ENCODE peak calls at places on chromosomes 11 and 22, in eight cellular contexts. One of them, this sample, is unnamed.

GRCh38 chr11:35491231-35491871 is 34.1 kb downstream of the PAMR1 start:
- DNase-seq in esophagus squamous epithelium: no peak
- DNase-seq in colonic mucosa: no peak
- DNase-seq in neuronal stem cell: no peak
- DNase-seq in CD4-positive, alpha-beta memory T cell: no peak
- DNase-seq in WERI-Rb-1: no peak
- DNase-seq in GM23338: no peak
- DNase-seq in prostate gland: no peak
- DNase-seq in this sample: no peak

GRCh38 chr11:95296621-95297025 is 65.6 kb upstream of the SESN3 start:
- DNase-seq in esophagus squamous epithelium: no peak
- DNase-seq in colonic mucosa: no peak
- DNase-seq in neuronal stem cell: no peak
- DNase-seq in CD4-positive, alpha-beta memory T cell: no peak
- DNase-seq in WERI-Rb-1: no peak
- DNase-seq in GM23338: no peak
- DNase-seq in prostate gland: no peak
- DNase-seq in this sample: no peak

GRCh38 chr11:316031-316701 is 2.3 kb downstream of the IFITM1 start:
- DNase-seq in esophagus squamous epithelium: no peak
- DNase-seq in colonic mucosa: no peak
- DNase-seq in neuronal stem cell: no peak
- DNase-seq in CD4-positive, alpha-beta memory T cell: peak
- DNase-seq in WERI-Rb-1: no peak
- DNase-seq in GM23338: no peak
- DNase-seq in prostate gland: no peak
- DNase-seq in this sample: peak

GRCh38 chr11:15837901-15838489 is 518.4 kb downstream of the SOX6 start:
- DNase-seq in esophagus squamous epithelium: no peak
- DNase-seq in colonic mucosa: peak
- DNase-seq in neuronal stem cell: no peak
- DNase-seq in CD4-positive, alpha-beta memory T cell: no peak
- DNase-seq in WERI-Rb-1: no peak
- DNase-seq in GM23338: no peak
- DNase-seq in prostate gland: no peak
- DNase-seq in this sample: no peak

GRCh38 chr11:8206251-8207079 is 37.6 kb upstream of the RIC3 start:
- DNase-seq in esophagus squamous epithelium: no peak
- DNase-seq in colonic mucosa: peak
- DNase-seq in neuronal stem cell: no peak
- DNase-seq in CD4-positive, alpha-beta memory T cell: no peak
- DNase-seq in WERI-Rb-1: no peak
- DNase-seq in GM23338: peak
- DNase-seq in prostate gland: peak
- DNase-seq in this sample: peak

GRCh38 chr22:46774456-46775363 is 12.3 kb downstream of the TBC1D22A start:
- DNase-seq in esophagus squamous epithelium: no peak
- DNase-seq in colonic mucosa: no peak
- DNase-seq in neuronal stem cell: no peak
- DNase-seq in CD4-positive, alpha-beta memory T cell: peak
- DNase-seq in WERI-Rb-1: no peak
- DNase-seq in GM23338: no peak
- DNase-seq in prostate gland: no peak
- DNase-seq in this sample: no peak

GRCh38 chr11:55669376-55669775 is 7.4 kb downstream of the OR4C6 start:
- DNase-seq in esophagus squamous epithelium: no peak
- DNase-seq in colonic mucosa: no peak
- DNase-seq in neuronal stem cell: no peak
- DNase-seq in CD4-positive, alpha-beta memory T cell: no peak
- DNase-seq in WERI-Rb-1: no peak
- DNase-seq in GM23338: no peak
- DNase-seq in prostate gland: no peak
- DNase-seq in this sample: no peak

GRCh38 chr22:49481651-49482399 is 345.8 kb downstream of the BRD1 start:
- DNase-seq in esophagus squamous epithelium: no peak
- DNase-seq in colonic mucosa: no peak
- DNase-seq in neuronal stem cell: no peak
- DNase-seq in CD4-positive, alpha-beta memory T cell: no peak
- DNase-seq in WERI-Rb-1: no peak
- DNase-seq in GM23338: no peak
- DNase-seq in prostate gland: no peak
- DNase-seq in this sample: no peak

GRCh38 chr11:77542296-77542695 is 47.5 kb upstream of the AQP11 start:
- DNase-seq in esophagus squamous epithelium: no peak
- DNase-seq in colonic mucosa: no peak
- DNase-seq in neuronal stem cell: no peak
- DNase-seq in CD4-positive, alpha-beta memory T cell: no peak
- DNase-seq in WERI-Rb-1: no peak
- DNase-seq in GM23338: no peak
- DNase-seq in prostate gland: no peak
- DNase-seq in this sample: no peak

GRCh38 chr11:57167125-57167839 is 14.5 kb upstream of the LRRC55 start:
- DNase-seq in esophagus squamous epithelium: no peak
- DNase-seq in colonic mucosa: no peak
- DNase-seq in neuronal stem cell: no peak
- DNase-seq in CD4-positive, alpha-beta memory T cell: no peak
- DNase-seq in WERI-Rb-1: no peak
- DNase-seq in GM23338: no peak
- DNase-seq in prostate gland: no peak
- DNase-seq in this sample: no peak

GRCh38 chr11:64851831-64852337 is 7.4 kb upstream of the CDC42BPG start:
- DNase-seq in esophagus squamous epithelium: no peak
- DNase-seq in colonic mucosa: no peak
- DNase-seq in neuronal stem cell: no peak
- DNase-seq in CD4-positive, alpha-beta memory T cell: no peak
- DNase-seq in WERI-Rb-1: no peak
- DNase-seq in GM23338: no peak
- DNase-seq in prostate gland: no peak
- DNase-seq in this sample: no peak

GRCh38 chr11:35525501-35526175 is at the start of gene PAMR1:
- DNase-seq in esophagus squamous epithelium: no peak
- DNase-seq in colonic mucosa: peak
- DNase-seq in neuronal stem cell: peak
- DNase-seq in CD4-positive, alpha-beta memory T cell: no peak
- DNase-seq in WERI-Rb-1: no peak
- DNase-seq in GM23338: peak
- DNase-seq in prostate gland: peak
- DNase-seq in this sample: no peak

GRCh38 chr22:30903876-30904460 is 64.6 kb downstream of the MORC2 start:
- DNase-seq in esophagus squamous epithelium: no peak
- DNase-seq in colonic mucosa: no peak
- DNase-seq in neuronal stem cell: no peak
- DNase-seq in CD4-positive, alpha-beta memory T cell: no peak
- DNase-seq in WERI-Rb-1: no peak
- DNase-seq in GM23338: no peak
- DNase-seq in prostate gland: no peak
- DNase-seq in this sample: no peak

GRCh38 chr11:9092846-9093778 is 1.7 kb upstream of the SCUBE2 start:
- DNase-seq in esophagus squamous epithelium: no peak
- DNase-seq in colonic mucosa: no peak
- DNase-seq in neuronal stem cell: no peak
- DNase-seq in CD4-positive, alpha-beta memory T cell: no peak
- DNase-seq in WERI-Rb-1: peak
- DNase-seq in GM23338: no peak
- DNase-seq in prostate gland: peak
- DNase-seq in this sample: no peak

GRCh38 chr11:101686514-101686913 is 102.7 kb upstream of the TRPC6 start:
- DNase-seq in esophagus squamous epithelium: no peak
- DNase-seq in colonic mucosa: no peak
- DNase-seq in neuronal stem cell: no peak
- DNase-seq in CD4-positive, alpha-beta memory T cell: no peak
- DNase-seq in WERI-Rb-1: no peak
- DNase-seq in GM23338: no peak
- DNase-seq in prostate gland: peak
- DNase-seq in this sample: no peak

GRCh38 chr22:49166746-49167145 is 660.9 kb downstream of the BRD1 start:
- DNase-seq in esophagus squamous epithelium: no peak
- DNase-seq in colonic mucosa: no peak
- DNase-seq in neuronal stem cell: no peak
- DNase-seq in CD4-positive, alpha-beta memory T cell: no peak
- DNase-seq in WERI-Rb-1: no peak
- DNase-seq in GM23338: no peak
- DNase-seq in prostate gland: no peak
- DNase-seq in this sample: no peak

GRCh38 chr11:69939551-69940245 is 120.5 kb upstream of the FGF3 start:
- DNase-seq in esophagus squamous epithelium: no peak
- DNase-seq in colonic mucosa: no peak
- DNase-seq in neuronal stem cell: no peak
- DNase-seq in CD4-positive, alpha-beta memory T cell: no peak
- DNase-seq in WERI-Rb-1: no peak
- DNase-seq in GM23338: no peak
- DNase-seq in prostate gland: no peak
- DNase-seq in this sample: no peak

GRCh38 chr11:103824116-103824515 is 212.3 kb upstream of the DDI1 start:
- DNase-seq in esophagus squamous epithelium: no peak
- DNase-seq in colonic mucosa: no peak
- DNase-seq in neuronal stem cell: no peak
- DNase-seq in CD4-positive, alpha-beta memory T cell: no peak
- DNase-seq in WERI-Rb-1: no peak
- DNase-seq in GM23338: no peak
- DNase-seq in prostate gland: no peak
- DNase-seq in this sample: no peak
- H3K4me3 ChIP-seq in esophagus squamous epithelium: no peak
- H3K4me3 ChIP-seq in colonic mucosa: no peak
- H3K4me3 ChIP-seq in neuronal stem cell: no peak
- H3K4me3 ChIP-seq in CD4-positive, alpha-beta memory T cell: no peak
- H3K4me3 ChIP-seq in WERI-Rb-1: no peak
- H3K4me3 ChIP-seq in GM23338: no peak
- H3K4me3 ChIP-seq in prostate gland: no peak
- H3K4me3 ChIP-seq in this sample: no peak

GRCh38 chr11:3879216-3879966 is 23.9 kb downstream of the STIM1 start:
- DNase-seq in esophagus squamous epithelium: no peak
- DNase-seq in colonic mucosa: no peak
- DNase-seq in neuronal stem cell: no peak
- DNase-seq in CD4-positive, alpha-beta memory T cell: no peak
- DNase-seq in WERI-Rb-1: no peak
- DNase-seq in GM23338: no peak
- DNase-seq in prostate gland: no peak
- DNase-seq in this sample: no peak
- H3K27ac ChIP-seq in esophagus squamous epithelium: peak
- H3K27ac ChIP-seq in colonic mucosa: peak
- H3K27ac ChIP-seq in neuronal stem cell: no peak
- H3K27ac ChIP-seq in CD4-positive, alpha-beta memory T cell: peak
- H3K27ac ChIP-seq in WERI-Rb-1: no peak
- H3K27ac ChIP-seq in GM23338: no peak
- H3K27ac ChIP-seq in prostate gland: no peak
- H3K27ac ChIP-seq in this sample: no peak

GRCh38 chr11:5600374-5600851 is 4.0 kb downstream of the TRIM6 start:
- DNase-seq in esophagus squamous epithelium: no peak
- DNase-seq in colonic mucosa: peak
- DNase-seq in neuronal stem cell: peak
- DNase-seq in CD4-positive, alpha-beta memory T cell: peak
- DNase-seq in WERI-Rb-1: peak
- DNase-seq in GM23338: peak
- DNase-seq in prostate gland: peak
- DNase-seq in this sample: peak

GRCh38 chr11:5597953-5598352 is 1.5 kb downstream of the TRIM6 start:
- DNase-seq in esophagus squamous epithelium: no peak
- DNase-seq in colonic mucosa: no peak
- DNase-seq in neuronal stem cell: no peak
- DNase-seq in CD4-positive, alpha-beta memory T cell: no peak
- DNase-seq in WERI-Rb-1: no peak
- DNase-seq in GM23338: peak
- DNase-seq in prostate gland: no peak
- DNase-seq in this sample: no peak

GRCh38 chr11:5592615-5593014 is 3.8 kb upstream of the TRIM6 start:
- DNase-seq in esophagus squamous epithelium: no peak
- DNase-seq in colonic mucosa: no peak
- DNase-seq in neuronal stem cell: no peak
- DNase-seq in CD4-positive, alpha-beta memory T cell: no peak
- DNase-seq in WERI-Rb-1: no peak
- DNase-seq in GM23338: no peak
- DNase-seq in prostate gland: no peak
- DNase-seq in this sample: no peak

GRCh38 chr11:5593146-5593545 is 3.3 kb upstream of the TRIM6 start:
- DNase-seq in esophagus squamous epithelium: no peak
- DNase-seq in colonic mucosa: no peak
- DNase-seq in neuronal stem cell: no peak
- DNase-seq in CD4-positive, alpha-beta memory T cell: no peak
- DNase-seq in WERI-Rb-1: no peak
- DNase-seq in GM23338: no peak
- DNase-seq in prostate gland: no peak
- DNase-seq in this sample: no peak

DNA sequence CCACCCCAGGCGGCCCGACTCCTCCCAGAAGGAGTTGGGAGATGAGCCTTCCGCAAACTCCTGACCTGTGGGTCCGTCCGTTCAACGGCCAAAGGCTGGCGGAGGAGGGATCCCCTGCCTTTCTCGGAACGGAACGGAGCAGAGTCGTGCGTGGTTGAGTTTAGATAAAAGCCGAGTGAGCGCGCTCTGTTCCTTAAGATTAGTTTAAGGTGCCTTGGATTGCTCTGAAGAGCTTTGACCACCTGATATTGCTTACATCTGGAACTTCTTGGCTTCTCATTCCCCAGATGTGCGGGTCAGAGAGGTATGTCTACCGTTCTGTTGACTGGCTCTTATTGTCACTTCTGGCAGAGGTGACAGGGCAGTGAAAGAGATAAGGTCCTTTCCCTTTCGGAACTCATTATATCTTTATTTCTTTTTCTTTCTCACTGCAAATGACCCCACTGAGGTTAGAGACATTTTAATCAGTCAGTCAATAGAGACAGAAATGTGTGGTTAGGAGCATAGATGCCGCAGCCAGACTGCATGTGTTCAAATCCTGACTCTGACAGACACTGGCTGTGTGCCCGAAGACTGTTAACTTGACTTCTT is at the start of gene TRIM6:
- DNase-seq in esophagus squamous epithelium: no peak
- DNase-seq in colonic mucosa: peak
- DNase-seq in neuronal stem cell: peak
- DNase-seq in CD4-positive, alpha-beta memory T cell: no peak
- DNase-seq in WERI-Rb-1: no peak
- DNase-seq in GM23338: peak
- DNase-seq in prostate gland: peak
- DNase-seq in this sample: no peak
- H3K4me3 ChIP-seq in esophagus squamous epithelium: peak
- H3K4me3 ChIP-seq in colonic mucosa: peak
- H3K4me3 ChIP-seq in neuronal stem cell: peak
- H3K4me3 ChIP-seq in CD4-positive, alpha-beta memory T cell: no peak
- H3K4me3 ChIP-seq in WERI-Rb-1: no peak
- H3K4me3 ChIP-seq in GM23338: peak
- H3K4me3 ChIP-seq in prostate gland: peak
- H3K4me3 ChIP-seq in this sample: peak

DNA sequence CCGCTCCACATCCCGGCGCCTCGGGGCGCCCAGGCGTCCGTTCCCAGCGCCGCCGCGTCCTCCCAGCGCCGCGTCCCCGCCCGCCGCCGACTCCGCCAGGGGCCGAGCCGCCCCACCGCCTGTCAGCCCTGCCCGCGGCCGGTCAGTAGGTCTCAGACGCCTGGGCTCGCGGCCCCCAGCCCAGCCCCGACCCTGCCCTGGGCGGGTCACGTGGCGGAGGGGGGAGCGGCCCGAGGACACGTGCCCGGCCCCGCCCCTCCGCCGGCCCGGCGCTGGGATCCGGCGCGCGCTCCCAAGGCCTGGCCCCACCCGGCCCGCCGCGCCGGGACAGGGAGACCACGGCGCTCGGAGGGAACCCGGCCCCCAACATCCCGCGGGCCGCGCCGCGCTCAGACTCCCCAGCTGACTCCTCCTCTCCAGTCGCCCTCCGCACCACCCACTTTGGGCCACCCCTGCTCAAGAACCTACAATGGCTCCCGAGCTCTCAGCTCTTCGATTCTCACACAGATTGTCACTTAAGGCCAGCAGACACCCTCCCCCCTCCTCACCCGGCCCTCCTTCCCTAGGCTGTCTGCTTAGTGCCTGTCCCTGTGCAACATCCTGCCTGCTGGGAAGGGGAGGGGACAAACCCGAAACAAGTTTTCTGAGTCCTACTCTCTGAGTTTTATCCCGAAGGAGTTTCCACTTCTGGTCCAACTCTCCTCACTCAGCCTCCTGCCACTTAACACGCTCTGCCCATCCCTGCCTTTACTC is at the start of gene RAB3IL1:
- DNase-seq in esophagus squamous epithelium: no peak
- DNase-seq in colonic mucosa: peak
- DNase-seq in neuronal stem cell: peak
- DNase-seq in CD4-positive, alpha-beta memory T cell: no peak
- DNase-seq in WERI-Rb-1: peak
- DNase-seq in GM23338: peak
- DNase-seq in prostate gland: no peak
- DNase-seq in this sample: no peak
- H3K27ac ChIP-seq in esophagus squamous epithelium: peak
- H3K27ac ChIP-seq in colonic mucosa: peak
- H3K27ac ChIP-seq in neuronal stem cell: no peak
- H3K27ac ChIP-seq in CD4-positive, alpha-beta memory T cell: no peak
- H3K27ac ChIP-seq in WERI-Rb-1: no peak
- H3K27ac ChIP-seq in GM23338: no peak
- H3K27ac ChIP-seq in prostate gland: peak
- H3K27ac ChIP-seq in this sample: no peak

This sample was measured in naive thymus-derived CD4-positive, alpha-beta T cell.